ENCODE peak calls at places on chromosome 17, in eight cellular contexts. M is HEK293T; J is HCEC 1CT; N is effector memory CD4-positive, alpha-beta T cell; Q is GM03348; Y is stimulated activated CD4-positive, alpha-beta T cell treated with anti-CD3 and anti-CD28 coated beads, Interleukin-4, amount 100 ng/mL, for 48 hours; L is transverse colon; T is prostate gland. U is an unnamed sample.

GRCh38 chr17:78852709-78853111 is 12.1 kb upstream of the USP36 start:
- DNase-seq in L (no peak), M (peak), T (no peak), Q (no peak), Y (no peak), N (no peak), J (no peak), U (no peak)

GRCh38 chr17:41835214-41835799 is 725 bp downstream of the NT5C3B start:
- DNase-seq in Y (no peak), Q (peak), L (no peak), J (peak), T (no peak), M (no peak), N (no peak), U (no peak)

GRCh38 chr17:19645608-19646250 is 2.8 kb upstream of the ALDH3A2 start:
- DNase-seq in L (peak), Q (no peak), J (peak), N (peak), M (peak), T (no peak), Y (peak), U (peak)

GRCh38 chr17:73140531-73140930 is 24.3 kb upstream of the SSTR2 start:
- DNase-seq in Q (no peak), N (no peak), M (no peak), L (no peak), T (no peak), Y (no peak), J (no peak), U (no peak)

GRCh38 chr17:28726396-28726911 is 421 bp upstream of the TLCD1 start:
- DNase-seq in L (peak), N (peak), M (no peak), T (peak), Q (peak), Y (peak), J (no peak), U (no peak)

GRCh38 chr17:10316986-10317834 is 55.6 kb downstream of the MYH13 start:
- DNase-seq in J (no peak), Q (peak), N (no peak), T (peak), M (peak), L (peak), Y (peak), U (peak)

GRCh38 chr17:55577011-55577586 is 65.8 kb upstream of the SMIM36 start:
- DNase-seq in Q (peak), L (peak), M (no peak), T (no peak), Y (peak), J (peak), N (no peak), U (peak)

GRCh38 chr17:42720996-42721583 is 23.8 kb downstream of the EZH1 start:
- DNase-seq in N (no peak), J (peak), T (peak), M (peak), L (no peak), Q (peak), Y (no peak), U (peak)

GRCh38 chr17:76132574-76133338 is 8.3 kb downstream of the FOXJ1 start:
- DNase-seq in J (no peak), Y (no peak), L (peak), Q (no peak), N (no peak), M (no peak), T (peak), U (no peak)

GRCh38 chr17:1042486-1042885 is 45.6 kb downstream of the TIMM22 start:
- DNase-seq in Y (no peak), L (no peak), M (no peak), J (no peak), N (no peak), Q (no peak), T (no peak), U (no peak)

GRCh38 chr17:80926601-80927250 is 64.9 kb upstream of the CHMP6 start:
- DNase-seq in Y (no peak), Q (no peak), J (no peak), M (no peak), L (no peak), N (no peak), T (no peak), U (no peak)

GRCh38 chr17:69819316-69820087 is 255.5 kb upstream of the KCNJ16 start:
- DNase-seq in T (no peak), Q (peak), M (no peak), L (no peak), N (no peak), Y (no peak), J (peak), U (peak)

GRCh38 chr17:76683011-76683755 is 27.6 kb downstream of the MXRA7 start:
- DNase-seq in Q (no peak), N (no peak), L (no peak), M (no peak), Y (no peak), T (no peak), J (no peak), U (peak)

GRCh38 chr17:4710693-4711634 is 532 bp downstream of the ARRB2 start:
- DNase-seq in T (no peak), L (peak), Y (no peak), M (peak), N (no peak), Q (no peak), J (no peak), U (no peak)

GRCh38 chr17:72458301-72458700 is 337.5 kb downstream of the SOX9 start:
- DNase-seq in Y (no peak), L (no peak), J (no peak), Q (no peak), M (no peak), T (no peak), N (no peak), U (no peak)

GRCh38 chr17:44178133-44178532 is 7.6 kb downstream of the ASB16 start:
- DNase-seq in T (no peak), M (no peak), J (no peak), Y (no peak), N (no peak), Q (no peak), L (no peak), U (no peak)

GRCh38 chr17:17387461-17388362 is 84.5 kb downstream of the NT5M start:
- DNase-seq in M (peak), J (no peak), Q (no peak), N (no peak), L (peak), Y (no peak), T (no peak), U (no peak)

GRCh38 chr17:57524790-57525543 is 220.1 kb downstream of the CCDC182 start:
- DNase-seq in M (no peak), N (no peak), L (no peak), Y (no peak), Q (no peak), T (no peak), J (no peak), U (no peak)

GRCh38 chr17:78301821-78302213 is 58.1 kb downstream of the SOCS3 start:
- DNase-seq in L (no peak), M (no peak), J (no peak), Q (no peak), T (no peak), Y (no peak), N (no peak), U (no peak)

GRCh38 chr17:59111539-59111938 is 4.9 kb upstream of the TRIM37 start:
- DNase-seq in J (no peak), N (no peak), Y (no peak), T (no peak), M (no peak), Q (no peak), L (no peak), U (no peak)

GRCh38 chr17:43125967-43126910 is 1.1 kb upstream of the BRCA1 start:
- DNase-seq in J (no peak), M (no peak), Q (no peak), T (no peak), L (peak), N (no peak), Y (no peak), U (peak)

GRCh38 chr17:77356109-77356689 is 215.4 kb downstream of the SEC14L1 start:
- DNase-seq in M (no peak), Q (no peak), N (no peak), J (no peak), Y (no peak), T (no peak), L (no peak), U (no peak)

GRCh38 chr17:40448213-40448638 is 5.0 kb downstream of the IGFBP4 start:
- DNase-seq in M (no peak), Q (no peak), T (no peak), N (no peak), J (no peak), L (peak), Y (no peak), U (peak)

GRCh38 chr17:8658800-8659199 is 28.3 kb upstream of the MYH10 start:
- DNase-seq in Y (no peak), Q (no peak), T (no peak), M (no peak), J (no peak), L (no peak), N (no peak), U (no peak)

GRCh38 chr17:68057531-68057952 is 22.0 kb downstream of the KPNA2 start:
- DNase-seq in Q (peak), N (peak), T (no peak), Y (peak), L (peak), J (peak), M (peak), U (peak)